ENCODE peak calls at places on chromosomes 6 and 20, in five cellular contexts. X, C, R, F and A are unnamed samples.

GRCh38 chr6:26311385-26312095 is 53.5 kb upstream of the BTN3A2 start:
- DNase-seq in X (no peak), C (peak; percentile 65), R (peak; percentile 50), F (peak; percentile 73), A (peak; percentile 26)

GRCh38 chr6:72809701-72810379 is 188.0 kb downstream of the KCNQ5 start:
- DNase-seq in X (no peak), C (no peak), R (no peak), F (peak; percentile 14), A (no peak)

GRCh38 chr6:2129076-2129695 is 116.2 kb downstream of the GMDS start:
- DNase-seq in X (no peak), C (no peak), R (no peak), F (no peak), A (peak; percentile 18)

GRCh38 chr6:3326179-3326971 is 67.6 kb downstream of the PSMG4 start:
- DNase-seq in X (no peak), C (no peak), R (no peak), F (no peak), A (no peak)

GRCh38 chr6:26027491-26028211 is 59.6 kb upstream of the HFE start:
- DNase-seq in X (no peak), C (no peak), R (no peak), F (no peak), A (no peak)

GRCh38 chr20:51156041-51156795 is 133.3 kb upstream of the KCNG1 start:
- DNase-seq in X (no peak), C (peak; percentile 49), R (no peak), F (peak; percentile 57), A (no peak)

GRCh38 chr6:104796031-104796785 is 63.5 kb downstream of the HACE1 start:
- DNase-seq in X (no peak), C (no peak), R (no peak), F (no peak), A (no peak)

GRCh38 chr6:110874880-110875547 is 429 bp downstream of the AMD1 start:
- DNase-seq in X (no peak), C (peak; percentile 75), R (peak; percentile 51), F (no peak), A (peak; percentile 33)

GRCh38 chr6:166145751-166146150 is 21.9 kb downstream of the TBXT start:
- DNase-seq in X (no peak), C (no peak), R (no peak), F (no peak), A (no peak)

GRCh38 chr20:37362821-37363220 is 16.9 kb downstream of the SRC start:
- DNase-seq in X (no peak), C (peak; percentile 17), R (no peak), F (no peak), A (no peak)

GRCh38 chr6:143969077-143969476 is 39.0 kb downstream of the PLAGL1 start:
- DNase-seq in X (no peak), C (no peak), R (peak; percentile 45), F (no peak), A (no peak)

GRCh38 chr6:126033696-126034095 is 47.4 kb downstream of the TRMT11 start:
- DNase-seq in X (no peak), C (no peak), R (peak; percentile 78), F (peak; percentile 91), A (peak; percentile 53)

GRCh38 chr6:170553686-170554085 is 483 bp upstream of the TBP start:
- DNase-seq in X (no peak), C (peak; percentile 42), R (no peak), F (peak; percentile 37), A (no peak)

GRCh38 chr20:63033635-63034510 is 27.1 kb upstream of the BHLHE23 start:
- DNase-seq in X (peak; percentile 53), C (peak; percentile 8), R (no peak), F (no peak), A (no peak)

GRCh38 chr20:58722379-58722778 is 29.8 kb downstream of the NPEPL1 start:
- DNase-seq in X (no peak), C (no peak), R (no peak), F (no peak), A (no peak)

GRCh38 chr6:38588631-38589366 is 50.9 kb downstream of the BTBD9 start:
- DNase-seq in X (no peak), C (no peak), R (no peak), F (peak; percentile 76), A (no peak)

GRCh38 chr6:55277628-55278003 is 49.7 kb upstream of the GFRAL start:
- DNase-seq in X (no peak), C (no peak), R (no peak), F (no peak), A (no peak)

GRCh38 chr6:89483111-89483720 is 50.3 kb downstream of the ANKRD6 start:
- DNase-seq in X (no peak), C (peak; percentile 57), R (peak; percentile 56), F (no peak), A (no peak)

GRCh38 chr20:6178537-6178936 is 55.7 kb upstream of the FERMT1 start:
- DNase-seq in X (no peak), C (no peak), R (peak; percentile 44), F (peak; percentile 51), A (peak; percentile 49)

GRCh38 chr20:34586488-34587163 is 28.1 kb downstream of the MAP1LC3A start:
- DNase-seq in X (no peak), C (no peak), R (no peak), F (no peak), A (no peak)

GRCh38 chr20:64064145-64064698 is 1.2 kb downstream of the TCEA2 start:
- DNase-seq in X (no peak), C (peak; percentile 72), R (no peak), F (peak; percentile 32), A (no peak)

GRCh38 chr20:62549499-62550086 is 73.8 kb upstream of the GATA5 start:
- DNase-seq in X (no peak), C (no peak), R (peak; percentile 32), F (no peak), A (peak; percentile 77)

GRCh38 chr20:63475209-63475608 is 2.8 kb upstream of the KCNQ2 start:
- DNase-seq in X (no peak), C (no peak), R (peak; percentile 85), F (peak; percentile 18), A (peak; percentile 49)

GRCh38 chr6:168666170-168666569 is 225.2 kb downstream of the SMOC2 start:
- DNase-seq in X (no peak), C (no peak), R (no peak), F (no peak), A (no peak)

GRCh38 chr6:23435798-23436197 is 690.2 kb upstream of the NRSN1 start:
- DNase-seq in X (no peak), C (no peak), R (no peak), F (no peak), A (no peak)

GRCh38 chr6:130611366-130611765 is 215.8 kb upstream of the SMLR1 start:
- DNase-seq in X (no peak), C (no peak), R (no peak), F (no peak), A (no peak)

GRCh38 chr20:8331740-8332412 is 199.8 kb downstream of the PLCB1 start:
- DNase-seq in X (no peak), C (no peak), R (no peak), F (peak; percentile 76), A (no peak)

GRCh38 chr6:43274916-43275597 is 23.0 kb upstream of the SLC22A7 start:
- DNase-seq in X (peak; percentile 78), C (peak; percentile 48), R (peak; percentile 49), F (no peak), A (no peak)

GRCh38 chr20:1992359-1992758 is 1.5 kb downstream of the PDYN start:
- DNase-seq in X (no peak), C (no peak), R (no peak), F (no peak), A (no peak)

GRCh38 chr6:134884752-134885151 is 65.1 kb downstream of the ALDH8A1 start:
- DNase-seq in X (no peak), C (no peak), R (no peak), F (no peak), A (no peak)

GRCh38 chr20:14207591-14207990 is 129.8 kb downstream of the FLRT3 start:
- DNase-seq in X (no peak), C (no peak), R (no peak), F (no peak), A (no peak)

GRCh38 chr6:30219244-30219643 is 6.0 kb upstream of the TRIM26 start:
- DNase-seq in X (no peak), C (no peak), R (peak; percentile 66), F (peak; percentile 44), A (peak; percentile 27)

GRCh38 chr6:38184041-38184779 is 364.7 kb downstream of the ZFAND3 start:
- DNase-seq in X (no peak), C (no peak), R (no peak), F (no peak), A (no peak)

GRCh38 chr6:101918476-101918875 is 525.0 kb downstream of the GRIK2 start:
- DNase-seq in X (no peak), C (no peak), R (no peak), F (no peak), A (no peak)

DNA sequence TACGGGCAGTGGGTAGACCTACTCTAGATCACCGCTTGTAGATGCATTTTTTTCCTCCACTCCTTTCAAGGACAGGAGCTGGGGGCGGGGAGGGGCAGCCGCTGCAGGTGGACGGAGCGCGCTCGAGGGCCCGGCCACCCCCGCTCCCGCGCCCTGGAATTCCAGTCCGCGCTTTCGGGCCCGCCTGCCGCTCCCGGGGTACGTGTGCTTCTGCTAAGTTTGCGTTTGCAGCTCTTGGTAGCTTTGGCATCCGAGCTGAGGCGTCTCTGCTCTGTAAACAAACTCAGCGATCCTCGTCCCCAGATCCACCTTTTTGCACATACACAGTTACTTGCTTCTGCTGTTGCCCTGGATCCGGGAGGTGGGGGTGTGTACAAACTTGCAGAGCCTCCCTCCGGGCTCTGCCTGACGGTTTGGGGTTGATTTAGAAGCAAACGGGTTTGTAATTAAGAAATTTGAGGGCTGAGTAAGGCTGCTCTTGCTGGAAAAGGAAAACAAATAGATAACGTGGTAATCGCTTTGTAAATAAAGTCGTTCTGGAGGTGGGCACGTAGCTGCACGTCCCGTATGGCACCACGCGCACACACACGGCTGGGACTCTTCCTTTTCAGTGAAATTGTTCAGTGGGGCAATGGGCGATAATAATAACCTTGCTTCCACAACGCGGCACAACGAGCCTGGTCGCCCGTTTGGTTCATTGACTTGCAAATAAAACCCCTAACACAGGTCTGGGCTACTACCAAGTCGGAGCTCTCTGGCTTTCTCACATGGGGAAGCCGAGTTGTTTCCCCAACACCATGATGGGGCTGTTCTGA is 998 bp upstream of the CITED2 start:
- DNase-seq in X (peak; percentile 97), C (peak; percentile 93), R (peak; percentile 96), F (peak; percentile 98), A (peak; percentile 93)
- H3K4me1 ChIP-seq in X (peaks cover 39% of the 10 kb centered on the region), C (peaks cover 4% of the 10 kb centered on the region), R (peaks cover 24% of the 10 kb centered on the region), F (peaks cover 8% of the 10 kb centered on the region), A (peaks cover 4% of the 10 kb centered on the region)

GRCh38 chr20:44841955-44842354 is 31.6 kb upstream of the RIMS4 start:
- DNase-seq in X (no peak), C (no peak), R (no peak), F (no peak), A (no peak)
- H3K27me3 ChIP-seq in X (no peaks in the 10 kb centered on the region), C (no peaks in the 10 kb centered on the region), R (no peaks in the 10 kb centered on the region), F (peaks cover 17% of the 10 kb centered on the region), A (peaks cover 37% of the 10 kb centered on the region)

DNA sequence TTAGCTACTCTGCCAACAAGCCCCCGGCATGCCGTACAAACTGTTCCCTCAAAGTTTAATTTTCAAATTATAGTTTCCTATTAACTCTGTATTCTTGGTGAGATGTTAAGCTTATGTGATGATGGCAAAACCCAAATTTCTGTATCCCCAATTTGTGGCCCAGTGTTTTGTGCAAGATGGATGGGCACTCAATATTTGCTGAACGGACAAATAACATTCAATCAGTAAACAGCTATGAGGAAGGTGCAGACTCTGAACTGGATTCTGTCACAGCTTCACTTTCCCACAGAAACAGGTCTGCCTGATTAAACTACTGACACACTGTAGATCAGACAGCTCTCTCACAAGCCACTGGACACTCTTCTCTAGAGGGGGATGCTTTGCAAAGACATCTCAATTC is 54.1 kb downstream of the NUDT3 start:
- DNase-seq in X (no peak), C (no peak), R (no peak), F (no peak), A (no peak)
- H3K27ac ChIP-seq in X (no peak overlapping the region), C (no peak overlapping the region), R (no peak overlapping the region), F (no peak overlapping the region), A (no peak overlapping the region)

GRCh38 chr20:31720486-31721407 is 1.9 kb downstream of the BCL2L1 start:
- DNase-seq in X (no peak), C (peak; percentile 22), R (no peak), F (no peak), A (peak; percentile 81)
- H3K4me1 ChIP-seq in X (peaks cover 68% of the 10 kb centered on the region), C (peaks cover 23% of the 10 kb centered on the region), R (peaks cover 41% of the 10 kb centered on the region), F (peaks cover 25% of the 10 kb centered on the region), A (peaks cover 35% of the 10 kb centered on the region)